ENCODE peak calls at places on chromosomes 13 and 19, in four cellular contexts. B, G, Y and O are unnamed samples.

GRCh38 chr13:60332682-60333081 is 64.3 kb upstream of the TDRD3 start:
- DNase-seq in B (no peak), G (no peak), Y (no peak), O (no peak)

GRCh38 chr13:24097064-24097463 is 63.5 kb upstream of the SPATA13 start:
- DNase-seq in B (no peak), G (peak; percentile 30), Y (peak; percentile 32), O (no peak)

GRCh38 chr19:29018542-29018941 is 194.4 kb downstream of the UQCRFS1 start:
- DNase-seq in B (no peak), G (no peak), Y (no peak), O (no peak)

GRCh38 chr19:12784871-12785430 is 6.3 kb upstream of the JUNB start:
- DNase-seq in B (no peak), G (no peak), Y (no peak), O (no peak)

GRCh38 chr19:24074720-24075119 is 12.3 kb upstream of the ZNF254 start:
- DNase-seq in B (no peak), G (peak; percentile 83), Y (peak; percentile 64), O (no peak)

GRCh38 chr19:58380037-58380735 is 644 bp downstream of the ZNF837 start:
- DNase-seq in B (no peak), G (no peak), Y (no peak), O (no peak)

GRCh38 chr13:103188688-103189326 is 122.6 kb upstream of the SLC10A2 start:
- DNase-seq in B (no peak), G (peak; percentile 46), Y (no peak), O (peak; percentile 44)

GRCh38 chr19:44648536-44649370 is 5.0 kb downstream of the PVR start:
- DNase-seq in B (no peak), G (peak; percentile 79), Y (peak; percentile 16), O (no peak)

GRCh38 chr19:595326-596262 is 5.9 kb downstream of the HCN2 start:
- DNase-seq in B (no peak), G (no peak), Y (no peak), O (no peak)

GRCh38 chr19:13983213-13983889 is 22.8 kb downstream of the RFX1 start:
- DNase-seq in B (peak; percentile 80), G (no peak), Y (no peak), O (no peak)

GRCh38 chr19:2255112-2255845 is 938 bp downstream of the JSRP1 start:
- DNase-seq in B (no peak), G (no peak), Y (no peak), O (no peak)

GRCh38 chr19:10392120-10392519 is 11.2 kb downstream of the CDC37 start:
- DNase-seq in B (no peak), G (no peak), Y (no peak), O (no peak)

GRCh38 chr19:58577581-58578429 is 4.7 kb upstream of the MZF1 start:
- DNase-seq in B (no peak), G (no peak), Y (no peak), O (no peak)

GRCh38 chr19:46859637-46860124 is 1.1 kb upstream of the ARHGAP35 start:
- DNase-seq in B (peak; percentile 84), G (no peak), Y (peak; percentile 62), O (no peak)

GRCh38 chr19:29543381-29543780 is 17.6 kb downstream of the VSTM2B start:
- DNase-seq in B (no peak), G (no peak), Y (no peak), O (no peak)

GRCh38 chr19:11418518-11419506 is at the start of gene RGL3:
- DNase-seq in B (no peak), G (no peak), Y (no peak), O (no peak)

GRCh38 chr19:49651029-49651825 is 9.2 kb downstream of the SCAF1 start:
- DNase-seq in B (no peak), G (no peak), Y (no peak), O (no peak)

GRCh38 chr13:112572408-112572807 is 15.5 kb downstream of the TUBGCP3 start:
- DNase-seq in B (no peak), G (no peak), Y (peak; percentile 9), O (no peak)

GRCh38 chr13:41919031-41919740 is 41.7 kb downstream of the VWA8 start:
- DNase-seq in B (no peak), G (no peak), Y (no peak), O (no peak)

GRCh38 chr13:86881390-86881789 is 789.8 kb upstream of the SLITRK5 start:
- DNase-seq in B (no peak), G (no peak), Y (no peak), O (no peak)

GRCh38 chr19:47886010-47886559 is at the start of gene SULT2A1:
- DNase-seq in B (no peak), G (no peak), Y (no peak), O (no peak)

GRCh38 chr13:113119822-113120189 is 2.8 kb upstream of the F10 start:
- DNase-seq in B (no peak), G (no peak), Y (no peak), O (no peak)

GRCh38 chr13:51154029-51154555 is 43.0 kb upstream of the C13orf42 start:
- DNase-seq in B (no peak), G (no peak), Y (peak; percentile 10), O (no peak)

GRCh38 chr19:38079926-38080380 is 144.1 kb downstream of the DPF1 start:
- DNase-seq in B (no peak), G (peak; percentile 73), Y (peak; percentile 86), O (peak; percentile 80)

GRCh38 chr19:41839211-41839610 is 5.3 kb downstream of the LYPD4 start:
- DNase-seq in B (no peak), G (no peak), Y (no peak), O (no peak)

GRCh38 chr13:26183416-26183815 is 38.7 kb downstream of the RNF6 start:
- DNase-seq in B (no peak), G (no peak), Y (no peak), O (no peak)

GRCh38 chr13:60398949-60399589 is 2.0 kb downstream of the TDRD3 start:
- DNase-seq in B (no peak), G (peak; percentile 19), Y (no peak), O (no peak)

GRCh38 chr13:67086260-67086659 is 143.9 kb downstream of the PCDH9 start:
- DNase-seq in B (no peak), G (no peak), Y (no peak), O (no peak)

GRCh38 chr13:49386664-49387063 is 57.2 kb downstream of the CAB39L start:
- DNase-seq in B (no peak), G (no peak), Y (no peak), O (no peak)

GRCh38 chr19:47493378-47494210 is 9.6 kb upstream of the KPTN start:
- DNase-seq in B (peak; percentile 42), G (no peak), Y (no peak), O (no peak)

GRCh38 chr19:48102870-48103751 is 7.5 kb downstream of the PLA2G4C start:
- DNase-seq in B (no peak), G (peak; percentile 54), Y (peak; percentile 24), O (no peak)

DNA sequence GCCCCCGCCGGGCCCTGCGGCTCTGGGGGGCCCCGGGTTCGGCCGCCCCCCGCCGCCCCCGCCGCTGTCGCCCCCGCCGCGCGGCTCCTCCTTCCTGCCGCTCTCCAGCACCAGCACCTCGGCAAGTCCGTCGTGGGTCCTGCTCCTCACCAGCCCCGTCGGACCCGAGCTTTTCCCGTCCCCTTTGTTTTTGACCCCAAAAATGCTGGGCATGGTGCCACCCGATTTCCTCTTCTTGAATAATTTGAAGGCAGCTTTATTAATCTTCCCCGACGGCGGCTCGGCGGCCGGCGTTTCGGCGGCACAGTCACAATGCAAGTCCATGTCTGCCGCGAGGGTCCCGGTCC is 945 bp downstream of the AMER2 start:
- DNase-seq in B (no peak), G (no peak), Y (no peak), O (no peak)
- H3K4me3 ChIP-seq in B (no peak overlapping the region), G (no peak overlapping the region), Y (no peak overlapping the region), O (peak overlapping the region; percentile 41)

DNA sequence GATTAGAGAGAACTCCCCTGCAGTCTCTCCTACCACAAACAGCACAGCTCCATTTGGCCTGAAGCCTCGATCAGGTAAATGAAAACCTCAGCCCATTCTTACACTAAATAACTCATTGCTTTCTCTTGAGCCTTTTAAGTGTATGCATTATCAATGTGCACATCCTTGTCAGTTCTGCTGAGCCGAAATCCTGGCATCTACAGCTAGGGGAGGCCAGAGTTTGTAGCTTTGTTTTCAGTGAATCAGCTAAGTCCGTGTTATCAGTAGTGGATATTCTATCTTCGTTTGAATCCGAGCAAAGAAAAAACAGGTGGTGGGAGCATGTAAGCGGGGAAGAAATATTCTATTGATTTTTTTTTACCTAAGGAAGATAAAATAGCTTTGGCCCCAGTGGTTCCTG is 84.4 kb downstream of the ESD start:
- DNase-seq in B (no peak), G (no peak), Y (no peak), O (no peak)
- TF ChIP-seq CTCF in B (no peak), G (no peak), Y (peak; percentile 8), O (peak; percentile 12)

GRCh38 chr19:17077447-17078028 is 2.0 kb downstream of the MYO9B start:
- DNase-seq in B (no peak), G (no peak), Y (no peak), O (no peak)
- H3K4me3 ChIP-seq in B (no peak overlapping the region), G (no peak overlapping the region), Y (peak overlapping the region; percentile 87), O (peak overlapping the region; percentile 84)

DNA sequence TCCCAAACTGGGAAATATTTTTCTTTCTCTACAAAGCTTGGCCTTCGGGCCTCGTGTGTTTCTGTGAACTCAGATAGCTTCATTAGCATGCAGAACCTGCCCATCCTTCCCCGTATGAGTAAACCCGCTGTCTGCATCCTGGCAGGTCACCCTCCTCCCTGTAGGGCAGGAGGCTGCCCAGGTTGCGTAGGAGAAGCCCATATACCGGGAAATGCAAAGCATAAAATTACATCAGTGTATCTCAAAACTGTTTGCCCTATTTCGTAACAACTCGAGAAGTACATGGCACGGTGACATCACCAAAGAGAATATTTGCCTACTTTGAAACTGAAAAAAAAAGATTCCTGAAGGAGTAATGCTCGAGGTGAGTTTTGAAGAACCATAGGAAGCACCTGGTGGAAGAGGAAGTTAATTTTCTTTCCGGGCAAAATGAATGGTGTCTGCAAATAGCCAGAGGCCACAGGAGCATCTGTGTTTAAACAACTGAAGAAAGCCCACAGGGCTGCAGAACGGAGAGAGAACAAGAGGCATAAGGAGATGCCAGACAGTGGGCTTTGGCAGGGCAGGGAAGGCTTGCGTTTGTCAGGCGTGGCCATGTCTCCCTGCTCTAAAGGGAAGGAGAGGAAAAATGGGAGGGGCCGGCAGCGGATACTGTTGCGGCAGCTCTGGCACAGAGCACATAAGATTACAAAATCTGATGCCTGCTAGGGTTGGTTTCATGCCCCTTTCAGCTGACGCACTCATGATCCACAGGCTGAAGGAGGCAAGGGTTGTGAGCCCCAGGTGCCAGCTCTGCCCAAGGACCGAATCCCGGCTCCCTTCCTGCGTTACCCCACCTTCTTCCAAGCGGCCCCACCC is 81.4 kb downstream of the IRS2 start:
- DNase-seq in B (peak; percentile 71), G (peak; percentile 81), Y (no peak), O (no peak)
- TF ChIP-seq CTCF in B (no peak), G (no peak), Y (no peak), O (no peak)

DNA sequence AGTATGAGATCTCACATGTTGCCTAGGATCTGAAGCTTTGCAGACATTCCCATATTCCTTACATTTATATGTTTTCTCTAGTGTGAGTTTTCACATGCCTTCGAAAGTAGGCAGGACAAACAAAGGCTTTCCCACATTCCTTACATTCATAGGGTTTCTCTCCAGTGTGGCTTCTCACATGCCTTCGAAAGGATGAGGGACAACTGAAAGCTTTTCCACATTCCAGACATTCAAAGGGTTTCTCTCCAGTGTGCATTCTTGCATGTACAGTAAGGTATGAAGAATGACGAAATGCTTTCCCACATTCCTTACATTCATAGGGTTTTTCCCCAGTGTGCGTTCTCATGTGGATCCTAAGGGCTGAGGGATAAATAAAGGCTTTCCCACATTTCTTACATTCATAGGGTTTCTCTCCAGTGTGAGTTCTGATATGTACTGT is 14.2 kb downstream of the ZNF699 start:
- DNase-seq in B (no peak), G (no peak), Y (no peak), O (no peak)
- H3K4me3 ChIP-seq in B (no peak overlapping the region), G (no peak overlapping the region), Y (no peak overlapping the region), O (no peak overlapping the region)